ENCODE peak calls at places on chromosomes 13 and 19, in five cellular contexts. Z is K562, O is GM12878, W is H1, H is HepG2. C is an unnamed sample.

GRCh38 chr19:38851622-38852230 is 1.9 kb upstream of the HNRNPL start:
- DNase-seq in Z (peak; percentile 88), O (no peak), W (peak; percentile 69), H (peak; percentile 79), C (peak; percentile 95)

GRCh38 chr19:53034054-53034453 is 10.5 kb upstream of the ERVV-2 start:
- DNase-seq in Z (no peak), O (no peak), W (no peak), H (no peak), C (no peak)

GRCh38 chr13:22967669-22968068 is 213.1 kb upstream of the SGCG start:
- DNase-seq in Z (no peak), O (no peak), W (no peak), H (no peak), C (no peak)

GRCh38 chr19:38736036-38736412 is 8.2 kb downstream of the CAPN12 start:
- DNase-seq in Z (peak; percentile 73), O (no peak), W (no peak), H (no peak), C (peak; percentile 77)

GRCh38 chr13:41883147-41883546 is 77.8 kb downstream of the VWA8 start:
- DNase-seq in Z (no peak), O (no peak), W (no peak), H (no peak), C (no peak)

GRCh38 chr13:95276119-95276505 is 25.1 kb downstream of the ABCC4 start:
- DNase-seq in Z (no peak), O (no peak), W (no peak), H (no peak), C (no peak)

GRCh38 chr13:28434934-28435333 is 60.0 kb downstream of the FLT1 start:
- DNase-seq in Z (no peak), O (no peak), W (no peak), H (no peak), C (no peak)

GRCh38 chr19:35446194-35446593 is 1.9 kb upstream of the FFAR2 start:
- DNase-seq in Z (no peak), O (no peak), W (no peak), H (no peak), C (no peak)

GRCh38 chr13:40115456-40115855 is 460.0 kb downstream of the COG6 start:
- DNase-seq in Z (no peak), O (no peak), W (no peak), H (no peak), C (no peak)

GRCh38 chr13:98327326-98328314 is 150.6 kb upstream of the RNF113B start:
- DNase-seq in Z (no peak), O (no peak), W (peak; percentile 43), H (peak; percentile 88), C (no peak)

GRCh38 chr19:55070755-55071502 is 4.7 kb upstream of the EPS8L1 start:
- DNase-seq in Z (peak; percentile 42), O (no peak), W (no peak), H (no peak), C (no peak)
- TF ChIP-seq USF2 in Z (no peak), O (no peak), W (no peak), H (no peak), C (no peak)

GRCh38 chr13:78102121-78102677 is 183.6 kb upstream of the EDNRB start:
- DNase-seq in Z (no peak), O (peak; percentile 5), W (no peak), H (no peak), C (no peak)

GRCh38 chr13:78098249-78098648 is 179.6 kb upstream of the EDNRB start:
- DNase-seq in Z (no peak), O (no peak), W (no peak), H (no peak), C (no peak)

GRCh38 chr13:78100481-78100880 is 181.8 kb upstream of the EDNRB start:
- DNase-seq in Z (no peak), O (no peak), W (no peak), H (no peak), C (no peak)
- TF ChIP-seq YY1 in Z (no peak), O (no peak), W (no peak), H (no peak), C (no peak)

GRCh38 chr19:19661141-19661674 is 2.3 kb downstream of the ATP13A1 start:
- DNase-seq in Z (no peak), O (no peak), W (no peak), H (no peak), C (no peak)

GRCh38 chr19:19661675-19662251 is 1.7 kb downstream of the ATP13A1 start:
- DNase-seq in Z (peak; percentile 32), O (peak; percentile 93), W (no peak), H (peak; percentile 66), C (peak; percentile 60)

GRCh38 chr19:19662344-19662743 is 1.1 kb downstream of the ATP13A1 start:
- DNase-seq in Z (no peak), O (no peak), W (no peak), H (no peak), C (no peak)

GRCh38 chr19:19663292-19664120 is at the start of gene ATP13A1:
- DNase-seq in Z (peak; percentile 94), O (peak; percentile 92), W (peak; percentile 89), H (peak; percentile 95), C (peak; percentile 95)

GRCh38 chr19:19662866-19663291 is 597 bp downstream of the ATP13A1 start:
- DNase-seq in Z (no peak), O (no peak), W (no peak), H (peak; percentile 22), C (no peak)
- TF ChIP-seq USF2 in Z (no peak), O (no peak), W (no peak), H (no peak), C (no peak)

DNA sequence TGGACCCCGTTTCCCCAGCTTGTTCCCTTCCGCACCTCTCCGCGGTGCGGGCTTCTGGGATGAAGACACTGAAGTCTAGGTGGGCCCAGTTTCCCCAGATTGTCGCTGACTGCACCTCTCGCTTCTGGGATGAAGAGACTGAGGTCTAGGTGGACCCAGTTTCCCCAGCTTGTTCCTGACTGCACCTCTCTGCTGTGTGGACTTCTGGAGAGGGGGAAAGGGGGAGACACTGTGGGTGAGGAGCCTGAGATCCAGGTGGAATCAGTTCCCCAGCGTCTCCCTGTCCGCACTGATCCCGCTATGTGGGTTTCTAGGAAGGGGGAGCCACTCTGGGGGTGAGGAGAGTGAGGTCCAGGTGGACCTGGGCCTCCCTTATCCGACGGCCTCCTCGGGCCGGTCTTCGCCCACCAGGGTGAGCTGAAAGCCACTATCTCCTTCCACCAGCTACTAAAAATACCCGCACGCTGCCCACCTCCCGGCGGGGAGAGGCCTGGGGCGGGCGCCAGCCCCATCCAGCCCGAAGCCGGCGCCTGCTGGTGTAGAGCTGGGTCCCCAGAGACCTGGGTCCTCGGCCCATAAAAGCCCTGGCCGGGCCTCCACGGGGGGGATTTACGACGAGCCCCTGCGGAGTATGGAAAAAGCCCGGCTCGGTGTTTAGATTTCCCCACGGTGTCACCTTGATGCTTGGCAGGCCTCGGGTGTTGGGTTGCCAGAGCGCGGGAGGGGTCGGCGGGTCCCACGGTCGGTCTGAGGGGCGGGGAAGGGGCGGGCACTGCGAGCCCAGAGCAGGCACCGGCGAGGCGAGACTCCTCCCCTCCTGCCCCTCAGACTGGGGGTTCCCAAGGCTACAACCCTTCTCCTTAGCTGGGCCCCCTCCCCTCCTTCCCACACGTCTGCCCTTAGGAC is 10.6 kb downstream of the FUT6 start:
- DNase-seq in Z (peak; percentile 45), O (no peak), W (no peak), H (no peak), C (peak; percentile 89)
- TF ChIP-seq YY1 in Z (no peak), O (no peak), W (no peak), H (no peak), C (no peak)

GRCh38 chr19:49513746-49514118 is 1.3 kb downstream of the FCGRT start:
- DNase-seq in Z (no peak), O (no peak), W (no peak), H (no peak), C (peak; percentile 42)
- TF ChIP-seq USF2 in Z (no peak), O (no peak), W (no peak), H (no peak), C (no peak)